ENCODE peak calls at places on chromosomes 4 and X, in six cellular contexts. Q is mesendoderm, D is IMR-90, V is H9, B is trophoblast cell, S is mesenchymal stem cell. A is an unnamed sample.
A peak's percentile ranks its signal among the peaks of the same experiment; 100 is the strongest.

GRCh38 chrX:1493877-1494510 is 41.3 kb upstream of the ASMTL start:
- DNase-seq in Q (no peak), V (peak; percentile 39), D (no peak), B (no peak), S (no peak), A (no peak)

GRCh38 chr4:186839122-186840037 is 115.7 kb upstream of the FAT1 start:
- DNase-seq in Q (no peak), D (peak; percentile 92), S (peak; percentile 73), B (no peak), V (no peak), A (no peak)

GRCh38 chr4:108080752-108081151 is 88.0 kb downstream of the LEF1 start:
- DNase-seq in V (no peak), B (no peak), D (no peak), S (no peak), Q (no peak), A (no peak)

GRCh38 chrX:3184176-3184930 is 143.1 kb downstream of the ARSF start:
- DNase-seq in D (peak; percentile 94), B (peak; percentile 23), S (peak; percentile 97), Q (no peak), V (no peak), A (no peak)

GRCh38 chr4:31461425-31461824 is 741.3 kb downstream of the PCDH7 start:
- DNase-seq in D (no peak), Q (no peak), B (no peak), V (no peak), S (peak; percentile 1), A (no peak)

GRCh38 chr4:109557433-109557832 is 2.6 kb upstream of the MCUB start:
- DNase-seq in Q (no peak), S (no peak), D (no peak), V (no peak), B (no peak), A (no peak)

GRCh38 chrX:45803383-45803921 is 602.8 kb upstream of the DIPK2B start:
- DNase-seq in S (peak; percentile 90), V (no peak), D (peak; percentile 94), Q (no peak), B (peak; percentile 54), A (no peak)

GRCh38 chr4:100366213-100366612 is 151.6 kb downstream of the EMCN start:
- DNase-seq in S (peak; percentile 40), D (peak; percentile 9), Q (peak; percentile 52), V (peak; percentile 31), B (no peak), A (no peak)

GRCh38 chrX:8987672-8988250 is 46.2 kb downstream of the FAM9B start:
- DNase-seq in V (no peak), S (no peak), B (no peak), Q (no peak), D (no peak), A (no peak)

GRCh38 chr4:4962928-4963327 is 56.3 kb downstream of the CYTL1 start:
- DNase-seq in D (no peak), V (no peak), Q (no peak), S (no peak), B (no peak), A (no peak)

GRCh38 chr4:104382961-104383360 is 111.7 kb downstream of the CXXC4 start:
- DNase-seq in V (no peak), Q (no peak), B (no peak), D (no peak), S (no peak), A (no peak)

GRCh38 chr4:21134994-21135393 is 434.7 kb downstream of the PACRGL start:
- DNase-seq in V (no peak), Q (peak; percentile 51), S (peak; percentile 35), D (no peak), B (no peak), A (peak; percentile 18)

GRCh38 chr4:21992330-21992729 is 43.8 kb upstream of the KCNIP4 start:
- DNase-seq in V (no peak), S (no peak), B (no peak), Q (no peak), D (no peak), A (no peak)

GRCh38 chr4:76213415-76214268 is at the start of gene SCARB2:
- DNase-seq in B (peak; percentile 87), S (peak; percentile 89), V (peak; percentile 83), D (peak; percentile 84), Q (peak; percentile 86), A (peak; percentile 78)

GRCh38 chr4:15649914-15650545 is 5.1 kb downstream of the FBXL5 start:
- DNase-seq in S (peak; percentile 76), D (peak; percentile 63), B (no peak), Q (peak; percentile 92), V (peak; percentile 54), A (peak; percentile 45)

GRCh38 chr4:76706581-76706980 is 191.4 kb downstream of the SOWAHB start:
- DNase-seq in Q (no peak), B (peak; percentile 49), D (no peak), V (no peak), S (peak; percentile 44), A (no peak)

GRCh38 chr4:137768881-137769280 is 236.6 kb upstream of the PCDH18 start:
- DNase-seq in V (no peak), B (no peak), Q (no peak), D (peak; percentile 5), S (peak; percentile 19), A (no peak)

DNA sequence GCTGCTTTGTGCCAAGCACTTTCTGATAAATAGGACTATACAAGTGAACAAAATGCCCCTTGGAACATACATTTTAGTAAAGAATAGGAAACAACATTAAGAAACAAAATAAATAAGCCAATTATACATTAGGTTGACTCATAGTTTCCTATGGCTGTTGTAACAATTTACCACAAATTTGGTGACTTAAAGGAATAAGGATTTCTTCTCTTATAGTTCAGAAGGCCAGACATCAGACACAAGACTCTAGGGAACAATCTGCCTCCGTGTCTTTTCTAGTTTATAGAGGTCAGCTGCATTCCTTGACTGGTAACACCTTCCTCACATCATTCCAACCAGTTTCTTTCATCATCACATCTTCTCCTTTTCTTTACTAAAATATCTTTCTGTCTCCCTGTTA is 235.9 kb upstream of the PCDH18 start:
- DNase-seq in V (no peak), D (peak; percentile 25), B (no peak), Q (no peak), S (peak; percentile 61), A (no peak)
- H3K4ac ChIP-seq in V (no peak overlapping the region), D (no peak overlapping the region), B (no peak overlapping the region), Q (no peak overlapping the region), S (no peak overlapping the region), A (no peak overlapping the region)

GRCh38 chrX:13371191-13371590 is 51.3 kb upstream of the ATXN3L start:
- DNase-seq in B (no peak), S (no peak), D (peak; percentile 24), Q (no peak), V (no peak), A (no peak)

GRCh38 chrX:13366698-13367097 is 46.8 kb upstream of the ATXN3L start:
- DNase-seq in Q (no peak), D (no peak), B (no peak), V (no peak), S (no peak), A (no peak)

GRCh38 chrX:13364230-13364629 is 44.4 kb upstream of the ATXN3L start:
- DNase-seq in D (no peak), Q (no peak), V (no peak), B (no peak), S (no peak), A (no peak)

GRCh38 chrX:13369541-13370140 is 49.8 kb upstream of the ATXN3L start:
- DNase-seq in V (no peak), D (no peak), B (no peak), Q (no peak), S (no peak), A (no peak)

DNA sequence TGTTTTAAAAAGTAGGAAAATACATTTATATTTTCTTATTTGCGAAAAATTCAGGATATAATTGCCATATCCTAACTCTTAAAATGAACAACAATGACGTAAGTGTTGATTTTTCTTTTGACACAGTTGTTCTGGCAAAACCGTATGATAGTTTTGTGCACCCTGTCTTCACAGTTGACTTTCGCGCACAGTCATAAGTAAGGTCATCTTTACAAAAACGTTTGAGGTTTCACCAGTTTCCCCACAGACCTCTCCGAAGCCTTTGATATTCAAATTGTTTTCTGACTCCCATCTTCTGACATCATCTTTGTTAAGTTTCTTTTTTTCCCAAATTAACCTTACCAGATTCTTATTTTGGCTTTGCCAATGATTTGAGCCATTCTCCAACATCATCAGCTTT is 48.1 kb upstream of the ATXN3L start:
- DNase-seq in Q (no peak), B (no peak), D (no peak), V (no peak), S (no peak), A (no peak)
- H3K79me1 ChIP-seq in Q (no peaks in the 10 kb centered on the region), B (no peaks in the 10 kb centered on the region), D (no peaks in the 10 kb centered on the region), V (no peaks in the 10 kb centered on the region), S (no peaks in the 10 kb centered on the region), A (no peaks in the 10 kb centered on the region)

GRCh38 chr4:118738090-118738489 is 52.9 kb downstream of the METTL14 start:
- DNase-seq in D (no peak), S (no peak), Q (no peak), V (no peak), B (peak; percentile 3), A (no peak)
- H3K4ac ChIP-seq in D (no peak overlapping the region), S (no peak overlapping the region), Q (no peak overlapping the region), V (no peak overlapping the region), B (no peak overlapping the region), A (no peak overlapping the region)

DNA sequence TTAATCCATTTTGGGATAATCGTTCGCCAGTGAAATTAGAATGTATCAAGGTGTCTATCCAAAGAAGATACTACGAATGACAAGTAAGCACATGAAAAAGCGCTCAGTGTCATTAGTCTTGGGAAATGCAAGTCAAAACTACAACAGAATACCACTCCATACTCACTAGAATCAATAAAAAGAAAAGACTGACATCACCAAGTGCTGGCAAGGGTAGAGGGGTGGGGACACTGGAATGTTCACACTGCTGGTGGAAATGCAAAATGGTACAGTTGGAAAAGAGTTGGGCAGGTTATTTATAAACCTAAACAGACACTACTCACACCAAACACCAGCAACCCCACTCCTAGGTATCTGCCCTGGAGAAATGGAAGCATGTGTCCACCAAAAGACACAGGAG is 11.2 kb downstream of the WDR1 start:
- DNase-seq in S (no peak), B (no peak), D (no peak), V (no peak), Q (no peak), A (no peak)
- H3K79me1 ChIP-seq in S (no peaks in the 10 kb centered on the region), B (no peaks in the 10 kb centered on the region), D (no peaks in the 10 kb centered on the region), V (peaks cover 7% of the 10 kb centered on the region), Q (peaks cover 39% of the 10 kb centered on the region), A (peaks cover 8% of the 10 kb centered on the region)

GRCh38 chrX:367866-368265 is 18.8 kb downstream of the PPP2R3B start:
- DNase-seq in V (no peak), B (no peak), D (no peak), Q (no peak), S (no peak), A (no peak)
- H3K4ac ChIP-seq in V (no peak overlapping the region), B (no peak overlapping the region), D (no peak overlapping the region), Q (no peak overlapping the region), S (no peak overlapping the region), A (no peak overlapping the region)

GRCh38 chr4:70657326-70657725 is 9.0 kb downstream of the JCHAIN start:
- DNase-seq in D (no peak), V (no peak), B (no peak), S (no peak), Q (no peak), A (no peak)
- H3K79me1 ChIP-seq in D (no peaks in the 10 kb centered on the region), V (no peaks in the 10 kb centered on the region), B (no peaks in the 10 kb centered on the region), S (no peaks in the 10 kb centered on the region), Q (no peaks in the 10 kb centered on the region), A (no peaks in the 10 kb centered on the region)

A was measured in neuronal stem cell.